ENCODE peak calls at places on chromosomes 13 and 19, in five cellular contexts. E is BE2C, N is fibroblast of the aortic adventitia, A is psoas muscle, M is nephron progenitor cell. X is an unnamed sample.

GRCh38 chr13:71522976-71523517 is 344.0 kb downstream of the DACH1 start:
- DNase-seq in E (no peak), N (no peak), A (no peak), M (no peak), X (no peak)

GRCh38 chr19:4547303-4548237 is 7.7 kb upstream of the LRG1 start:
- DNase-seq in E (peak), N (no peak), A (no peak), M (no peak), X (no peak)

GRCh38 chr13:48121733-48122132 is 26.8 kb upstream of the MED4 start:
- DNase-seq in E (no peak), N (peak), A (no peak), M (peak), X (no peak)

GRCh38 chr13:33193428-33193974 is 92.1 kb downstream of the STARD13 start:
- DNase-seq in E (peak), N (no peak), A (no peak), M (no peak), X (no peak)

GRCh38 chr19:17075860-17076538 is 422 bp downstream of the MYO9B start:
- DNase-seq in E (peak), N (no peak), A (peak), M (no peak), X (no peak)

GRCh38 chr13:111955412-111955769 is 111.6 kb upstream of the SOX1 start:
- DNase-seq in E (no peak), N (no peak), A (no peak), M (no peak), X (no peak)

GRCh38 chr19:56821209-56821608 is 19.3 kb downstream of the PEG3 start:
- DNase-seq in E (no peak), N (no peak), A (no peak), M (no peak), X (no peak)

GRCh38 chr13:36432106-36432544 is at the start of gene CCNA1:
- DNase-seq in E (peak), N (no peak), A (peak), M (peak), X (no peak)

GRCh38 chr19:5355693-5356092 is 15.1 kb upstream of the PTPRS start:
- DNase-seq in E (no peak), N (no peak), A (no peak), M (no peak), X (no peak)

GRCh38 chr19:45782820-45783785 is 813 bp upstream of the DMPK start:
- DNase-seq in E (no peak), N (peak), A (peak), M (no peak), X (peak)

GRCh38 chr13:31044658-31045620 is 112.5 kb downstream of the TEX26 start:
- DNase-seq in E (no peak), N (no peak), A (no peak), M (no peak), X (no peak)

GRCh38 chr13:29847501-29847983 is 2.9 kb downstream of the UBL3 start:
- DNase-seq in E (peak), N (peak), A (no peak), M (peak), X (no peak)

GRCh38 chr13:55654243-55654642 is 1486.5 kb upstream of the PRR20A start:
- DNase-seq in E (no peak), N (no peak), A (no peak), M (no peak), X (no peak)

GRCh38 chr19:1561236-1561842 is 6.8 kb downstream of the MEX3D start:
- DNase-seq in E (no peak), N (no peak), A (no peak), M (no peak), X (no peak)

GRCh38 chr19:2081873-2082810 is 14.0 kb downstream of the MOB3A start:
- DNase-seq in E (no peak), N (no peak), A (peak), M (no peak), X (no peak)

GRCh38 chr13:33318037-33318436 is 32.5 kb upstream of the STARD13 start:
- DNase-seq in E (no peak), N (no peak), A (no peak), M (no peak), X (no peak)

GRCh38 chr19:17686592-17687042 is 1.5 kb downstream of the UNC13A start:
- DNase-seq in E (peak), N (peak), A (peak), M (peak), X (no peak)

GRCh38 chr19:7968008-7968795 is 24.7 kb upstream of the TIMM44 start:
- DNase-seq in E (no peak), N (no peak), A (peak), M (no peak), X (no peak)

GRCh38 chr19:10820173-10820572 is 15.8 kb downstream of the TMED1 start:
- DNase-seq in E (no peak), N (no peak), A (peak), M (no peak), X (no peak)

GRCh38 chr13:28297341-28297740 is 159.0 kb downstream of the PAN3 start:
- DNase-seq in E (no peak), N (no peak), A (no peak), M (peak), X (no peak)

GRCh38 chr13:22235285-22235949 is 564.5 kb downstream of the FGF9 start:
- DNase-seq in E (no peak), N (no peak), A (no peak), M (peak), X (no peak)

GRCh38 chr19:18558202-18558555 is 509 bp downstream of the KXD1 start:
- DNase-seq in E (no peak), N (peak), A (no peak), M (no peak), X (no peak)

GRCh38 chr13:74251778-74252519 is 117.7 kb upstream of the KLF12 start:
- DNase-seq in E (peak), N (peak), A (peak), M (no peak), X (no peak)

GRCh38 chr13:108226184-108226583 is 8.0 kb downstream of the ABHD13 start:
- DNase-seq in E (peak), N (no peak), A (no peak), M (no peak), X (no peak)

GRCh38 chr19:13277104-13277809 is 127.0 kb downstream of the IER2 start:
- DNase-seq in E (peak), N (peak), A (peak), M (peak), X (no peak)

GRCh38 chr13:48783181-48783630 is 129.5 kb downstream of the CYSLTR2 start:
- DNase-seq in E (peak), N (peak), A (peak), M (no peak), X (no peak)

GRCh38 chr19:38850231-38850975 is 617 bp upstream of the HNRNPL start:
- DNase-seq in E (peak), N (peak), A (peak), M (peak), X (peak)

GRCh38 chr19:38851622-38852230 is 1.9 kb upstream of the HNRNPL start:
- DNase-seq in E (peak), N (peak), A (peak), M (peak), X (peak)

GRCh38 chr19:38852231-38853044 is 2.7 kb upstream of the HNRNPL start:
- DNase-seq in E (no peak), N (peak), A (peak), M (no peak), X (peak)

GRCh38 chr19:38849746-38850230 is at the start of gene HNRNPL:
- DNase-seq in E (peak), N (no peak), A (no peak), M (peak), X (no peak)

DNA sequence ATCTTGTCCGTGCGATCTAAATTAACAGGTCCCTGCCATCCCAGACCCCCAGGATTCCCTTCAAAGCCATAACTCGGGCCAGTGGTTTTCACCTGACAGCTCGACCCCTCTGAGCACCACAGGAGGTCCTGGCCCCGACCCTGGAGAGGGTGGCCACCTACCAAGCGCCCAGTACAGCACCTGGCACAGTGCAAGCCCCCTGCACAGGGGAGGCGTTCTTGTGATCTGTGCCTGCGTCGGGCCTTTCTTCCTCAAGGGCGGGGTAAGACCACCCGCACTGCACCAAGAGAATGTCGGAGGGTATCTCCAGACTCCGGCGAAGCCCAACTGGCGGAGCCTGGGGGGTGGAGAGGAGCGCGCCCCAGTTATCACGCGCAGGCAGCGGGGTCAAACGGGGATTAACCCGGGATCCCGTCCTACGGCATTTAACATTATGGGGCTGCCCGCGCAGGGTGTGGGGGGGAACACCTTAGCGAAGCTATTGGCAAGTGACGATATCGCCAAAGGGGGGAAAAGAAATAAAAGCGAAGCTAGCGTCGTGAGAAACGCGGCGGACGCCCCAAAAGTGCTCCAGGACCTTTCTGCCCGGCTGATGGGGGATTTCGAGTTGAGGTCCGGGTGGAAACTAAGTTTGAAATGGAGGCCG is 1.3 kb upstream of the HNRNPL start:
- DNase-seq in E (no peak), N (no peak), A (peak), M (peak), X (peak)
- TF ChIP-seq CTCF in E (no peak), N (no peak), A (no peak), M (no peak), X (no peak)

GRCh38 chr19:36377541-36378178 is 1.3 kb downstream of the ZFP14 start:
- DNase-seq in E (no peak), N (no peak), A (no peak), M (no peak), X (no peak)

GRCh38 chr19:36373638-36374156 is 5.3 kb downstream of the ZFP14 start:
- DNase-seq in E (no peak), N (no peak), A (no peak), M (no peak), X (no peak)

GRCh38 chr19:36379510-36379819 is 464 bp upstream of the ZFP14 start:
- DNase-seq in E (no peak), N (no peak), A (no peak), M (no peak), X (no peak)

DNA sequence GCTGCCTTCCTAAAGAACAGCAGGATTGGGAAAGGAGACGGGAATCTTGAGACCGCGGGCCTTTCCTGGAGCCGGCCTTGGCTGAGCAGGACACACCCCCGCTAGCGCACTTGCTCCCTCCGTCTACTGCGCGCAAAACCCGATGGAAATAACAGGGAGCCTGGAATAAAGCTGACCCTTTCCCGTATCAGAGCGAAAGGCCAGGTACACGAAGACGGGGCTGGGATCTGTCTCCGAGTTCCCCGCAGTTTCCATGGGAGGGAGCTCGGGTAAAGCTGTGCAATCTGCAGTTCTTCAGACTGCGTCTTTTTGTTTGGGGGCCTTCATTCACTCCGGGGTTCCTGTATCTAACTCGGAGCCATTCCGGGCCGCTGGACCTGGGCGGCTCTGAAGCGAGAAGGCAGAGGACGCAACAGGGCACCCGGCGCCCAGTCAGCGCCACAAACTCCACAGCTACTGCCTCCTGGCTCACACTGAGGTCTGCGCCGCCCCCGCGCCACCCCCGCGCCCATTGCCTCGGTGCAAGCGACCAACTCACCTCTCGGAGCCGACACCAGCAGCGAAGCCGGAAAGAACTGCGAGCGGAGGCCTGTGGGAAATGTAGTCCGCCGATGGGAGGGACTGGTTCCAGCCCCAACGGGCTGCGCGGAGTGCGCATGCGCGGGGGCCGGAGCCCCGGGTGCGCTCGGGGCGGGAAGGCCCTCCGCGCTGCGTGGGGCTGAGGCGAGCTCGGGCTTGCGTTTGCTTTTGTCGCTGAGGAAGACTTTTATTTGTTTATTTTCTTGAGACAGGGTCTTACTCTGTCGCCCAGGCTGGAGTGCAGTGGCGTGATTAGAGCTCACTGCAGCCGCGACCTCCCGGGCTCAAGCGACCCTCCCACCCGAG is at the start of gene ZFP14:
- DNase-seq in E (peak), N (peak), A (peak), M (peak), X (peak)
- TF ChIP-seq CTCF in E (peak), N (peak), A (no peak), M (no peak), X (no peak)

GRCh38 chr13:97221491-97221890 is 642 bp upstream of the MBNL2 start:
- DNase-seq in E (no peak), N (no peak), A (no peak), M (no peak), X (no peak)

GRCh38 chr13:97224544-97225324 is 2.6 kb downstream of the MBNL2 start:
- DNase-seq in E (no peak), N (peak), A (no peak), M (no peak), X (no peak)

GRCh38 chr13:97221989-97222700 is at the start of gene MBNL2:
- DNase-seq in E (peak), N (peak), A (peak), M (peak), X (peak)

GRCh38 chr13:97223711-97224461 is 1.8 kb downstream of the MBNL2 start:
- DNase-seq in E (peak), N (peak), A (peak), M (peak), X (peak)

GRCh38 chr13:97222934-97223710 is 989 bp downstream of the MBNL2 start:
- DNase-seq in E (no peak), N (peak), A (no peak), M (no peak), X (no peak)
- TF ChIP-seq CTCF in E (no peak), N (no peak), A (no peak), M (no peak), X (no peak)

DNA sequence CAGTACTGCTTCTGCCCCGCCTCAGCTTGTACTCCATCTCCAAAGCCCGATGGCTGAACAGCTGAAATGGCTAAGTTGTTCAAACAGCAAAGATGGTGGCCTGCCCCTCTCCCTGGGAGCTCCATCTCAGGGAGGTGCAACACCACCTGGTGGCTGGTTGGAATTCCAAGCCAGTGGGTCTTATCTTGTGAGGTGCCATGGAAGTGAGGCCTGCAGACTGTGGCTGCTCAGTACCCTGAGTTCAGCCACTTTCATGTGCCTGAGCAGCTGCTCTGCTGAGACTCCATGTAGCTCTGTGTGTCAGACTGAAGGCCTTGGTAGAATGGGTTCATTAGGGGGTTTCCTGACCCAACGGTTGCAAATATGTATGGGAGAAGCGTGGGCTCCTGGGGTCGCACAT is 67.3 kb upstream of the SPRY2 start:
- DNase-seq in E (peak), N (no peak), A (no peak), M (no peak), X (no peak)
- TF ChIP-seq CTCF in E (peak), N (no peak), A (no peak), M (no peak), X (no peak)

GRCh38 chr13:99601535-99601934 is 100.3 kb downstream of the TM9SF2 start:
- DNase-seq in E (no peak), N (no peak), A (no peak), M (no peak), X (no peak)
- TF ChIP-seq CTCF in E (no peak), N (no peak), A (no peak), M (no peak), X (no peak)

GRCh38 chr19:519449-519865 is 12.1 kb upstream of the CDC34 start:
- DNase-seq in E (no peak), N (no peak), A (peak), M (no peak), X (no peak)
- TF ChIP-seq CTCF in E (no peak), N (no peak), A (no peak), M (no peak), X (no peak)